ENCODE peak calls at places on chromosome 1, in four cellular contexts. O is tibial nerve, B is uterus, F is H1. T is an unnamed sample.

GRCh38 chr1:6614019-6614952 is 755 bp downstream of the PHF13 start:
- DNase-seq in O (no peak), B (peak; percentile 69), F (peak; percentile 65), T (peak; percentile 86)

GRCh38 chr1:29584816-29585600 is 348.7 kb downstream of the PTPRU start:
- DNase-seq in O (no peak), B (no peak), F (no peak), T (no peak)

GRCh38 chr1:15371610-15372539 is 37.8 kb upstream of the EFHD2 start:
- DNase-seq in O (no peak), B (no peak), F (no peak), T (no peak)

GRCh38 chr1:223244366-223245103 is 101.5 kb upstream of the TLR5 start:
- DNase-seq in O (no peak), B (no peak), F (peak; percentile 24), T (no peak)

GRCh38 chr1:38113080-38113743 is 66.6 kb upstream of the POU3F1 start:
- DNase-seq in O (no peak), B (no peak), F (no peak), T (no peak)

GRCh38 chr1:99083338-99083737 is 78.7 kb upstream of the PLPPR5 start:
- DNase-seq in O (no peak), B (no peak), F (no peak), T (no peak)

GRCh38 chr1:179124866-179125265 is 43.0 kb downstream of the TOR3A start:
- DNase-seq in O (no peak), B (no peak), F (no peak), T (no peak)

GRCh38 chr1:29259802-29260441 is 23.6 kb downstream of the PTPRU start:
- DNase-seq in O (peak; percentile 36), B (peak; percentile 43), F (peak; percentile 89), T (no peak)

GRCh38 chr1:168095476-168095875 is 41.3 kb downstream of the GPR161 start:
- DNase-seq in O (no peak), B (no peak), F (no peak), T (no peak)

GRCh38 chr1:17538428-17539130 is 919 bp upstream of the ARHGEF10L start:
- DNase-seq in O (no peak), B (peak; percentile 56), F (peak; percentile 87), T (no peak)

GRCh38 chr1:67726224-67726623 is 41.2 kb downstream of the GADD45A start:
- DNase-seq in O (no peak), B (no peak), F (no peak), T (no peak)

GRCh38 chr1:193747579-193747978 is 561.2 kb upstream of the B3GALT2 start:
- DNase-seq in O (no peak), B (no peak), F (no peak), T (no peak)

GRCh38 chr1:905811-906531 is 17.8 kb upstream of the SAMD11 start:
- DNase-seq in O (no peak), B (peak; percentile 28), F (peak; percentile 44), T (peak; percentile 15)

GRCh38 chr1:154696460-154696859 is 88.5 kb upstream of the ADAR start:
- DNase-seq in O (no peak), B (no peak), F (no peak), T (no peak)

GRCh38 chr1:111719135-111719534 is 20.1 kb downstream of the INKA2 start:
- DNase-seq in O (no peak), B (no peak), F (no peak), T (no peak)

GRCh38 chr1:111717450-111717849 is 21.7 kb downstream of the INKA2 start:
- DNase-seq in O (no peak), B (no peak), F (no peak), T (no peak)

GRCh38 chr1:111720977-111721670 is 18.1 kb downstream of the INKA2 start:
- DNase-seq in O (no peak), B (no peak), F (peak; percentile 50), T (no peak)

GRCh38 chr1:111720274-111720976 is 18.8 kb downstream of the INKA2 start:
- DNase-seq in O (no peak), B (no peak), F (no peak), T (no peak)

DNA sequence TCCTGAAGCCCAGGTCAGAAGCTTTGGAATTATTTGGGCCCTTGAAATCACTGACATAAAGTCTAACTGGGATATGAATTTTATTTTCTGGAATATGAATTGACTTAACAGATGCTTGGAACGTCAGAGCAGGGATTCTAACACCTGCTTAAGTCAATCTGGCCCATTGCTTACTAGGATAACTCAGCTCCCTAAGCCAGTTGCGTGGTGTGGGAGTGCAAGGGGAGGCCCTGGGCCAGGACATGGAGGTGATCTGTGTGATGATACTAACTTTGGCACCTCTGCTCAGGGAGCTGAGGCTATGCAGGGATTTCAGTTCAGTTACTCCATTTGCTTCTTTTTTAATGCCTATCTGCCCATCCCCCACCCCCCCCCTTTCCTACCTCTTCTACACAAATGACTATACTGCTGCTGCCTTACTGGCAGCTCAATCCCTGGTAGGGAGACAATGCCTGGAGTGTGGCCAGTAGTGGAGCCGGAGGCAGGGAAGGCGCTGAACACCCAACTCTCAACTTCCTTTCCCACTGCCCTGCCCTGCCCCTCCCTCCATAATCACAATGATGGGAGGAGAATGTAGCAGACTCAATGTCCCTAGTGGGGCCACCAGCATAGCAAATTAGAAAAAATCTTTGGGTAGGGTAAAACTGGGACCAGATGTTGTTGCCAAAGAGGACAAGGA is 19.5 kb downstream of the INKA2 start:
- DNase-seq in O (no peak), B (peak; percentile 47), F (no peak), T (no peak)
- TF ChIP-seq POLR2A in O (no peak), B (no peak), F (no peak), T (no peak)

DNA sequence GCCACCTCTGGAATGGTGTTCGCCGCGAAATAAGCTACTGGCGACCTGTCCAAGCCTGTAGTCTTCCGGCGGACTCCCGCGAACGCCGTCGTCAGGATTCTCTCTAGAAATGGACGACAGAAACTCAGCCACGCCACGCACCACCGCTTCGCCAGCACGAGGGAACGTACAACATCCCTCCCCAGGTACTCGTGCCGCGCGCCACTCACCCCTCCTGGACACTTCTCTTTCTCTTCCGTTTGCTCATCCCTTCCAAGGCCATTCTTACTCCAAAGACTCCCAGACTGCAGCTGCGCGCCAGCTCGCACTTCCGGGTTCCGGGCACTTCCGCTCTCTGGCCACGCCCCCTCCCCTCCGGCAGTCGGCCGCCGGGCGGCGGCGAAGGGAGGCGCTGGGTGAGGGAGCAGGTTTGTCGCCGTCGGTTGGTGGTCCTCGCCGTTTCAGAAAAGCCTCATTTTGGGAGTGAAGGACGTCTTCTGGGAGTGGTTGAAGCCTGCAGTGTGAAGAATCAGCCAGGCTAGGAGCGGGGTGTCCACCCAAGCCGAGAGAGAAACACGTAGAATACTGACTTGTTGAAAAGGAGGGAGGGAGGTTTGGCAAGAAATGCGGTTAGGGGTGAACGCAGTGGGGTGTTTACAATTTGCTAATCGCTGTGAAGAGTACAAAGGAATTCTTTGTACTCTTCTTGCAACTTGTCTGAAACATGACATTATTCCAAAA is at the start of gene RBM34:
- DNase-seq in O (peak; percentile 89), B (peak; percentile 90), F (peak; percentile 96), T (peak; percentile 81)
- TF ChIP-seq POLR2A in O (peak; percentile 100), B (peak; percentile 99), F (peak; percentile 94), T (peak; percentile 96)

DNA sequence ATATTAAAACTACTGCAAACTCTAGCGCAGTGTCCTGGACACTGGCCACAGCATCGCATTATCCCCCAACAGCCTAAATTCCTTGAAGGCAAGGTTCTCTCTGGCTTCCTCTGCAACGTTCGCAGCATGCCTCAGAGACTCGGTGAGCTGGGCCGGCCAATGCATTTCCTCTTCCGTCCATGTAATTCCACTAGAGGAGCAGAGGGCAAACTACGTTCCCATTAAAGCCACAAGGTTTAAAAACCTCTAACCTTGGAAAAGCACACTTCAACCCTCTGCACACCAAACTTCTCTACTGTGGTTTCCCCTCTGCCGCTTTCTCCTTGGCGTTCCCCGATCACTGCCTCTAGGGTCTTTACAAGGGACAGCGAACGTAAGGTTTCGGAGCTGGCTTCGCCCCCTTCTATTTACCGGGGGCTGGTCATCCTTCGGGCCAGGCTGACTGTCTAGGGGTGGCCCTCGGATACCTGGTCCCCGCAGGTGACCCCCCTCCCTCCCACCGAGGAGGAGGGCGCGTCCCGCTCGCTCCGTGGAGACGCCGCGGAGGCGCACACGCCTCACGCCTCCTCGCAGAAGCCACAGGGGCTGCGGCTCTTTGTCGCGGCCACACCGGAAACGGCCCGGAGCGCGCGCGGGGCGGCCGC is 451 bp upstream of the SMYD2 start:
- DNase-seq in O (peak; percentile 27), B (peak; percentile 21), F (peak; percentile 67), T (no peak)
- TF ChIP-seq POLR2A in O (no peak), B (no peak), F (no peak), T (no peak)

GRCh38 chr1:213111502-213111901 is 60.5 kb downstream of the RPS6KC1 start:
- DNase-seq in O (no peak), B (no peak), F (no peak), T (no peak)

GRCh38 chr1:213107613-213108012 is 56.6 kb downstream of the RPS6KC1 start:
- DNase-seq in O (no peak), B (no peak), F (no peak), T (no peak)

GRCh38 chr1:213106298-213106697 is 55.3 kb downstream of the RPS6KC1 start:
- DNase-seq in O (no peak), B (no peak), F (no peak), T (no peak)

DNA sequence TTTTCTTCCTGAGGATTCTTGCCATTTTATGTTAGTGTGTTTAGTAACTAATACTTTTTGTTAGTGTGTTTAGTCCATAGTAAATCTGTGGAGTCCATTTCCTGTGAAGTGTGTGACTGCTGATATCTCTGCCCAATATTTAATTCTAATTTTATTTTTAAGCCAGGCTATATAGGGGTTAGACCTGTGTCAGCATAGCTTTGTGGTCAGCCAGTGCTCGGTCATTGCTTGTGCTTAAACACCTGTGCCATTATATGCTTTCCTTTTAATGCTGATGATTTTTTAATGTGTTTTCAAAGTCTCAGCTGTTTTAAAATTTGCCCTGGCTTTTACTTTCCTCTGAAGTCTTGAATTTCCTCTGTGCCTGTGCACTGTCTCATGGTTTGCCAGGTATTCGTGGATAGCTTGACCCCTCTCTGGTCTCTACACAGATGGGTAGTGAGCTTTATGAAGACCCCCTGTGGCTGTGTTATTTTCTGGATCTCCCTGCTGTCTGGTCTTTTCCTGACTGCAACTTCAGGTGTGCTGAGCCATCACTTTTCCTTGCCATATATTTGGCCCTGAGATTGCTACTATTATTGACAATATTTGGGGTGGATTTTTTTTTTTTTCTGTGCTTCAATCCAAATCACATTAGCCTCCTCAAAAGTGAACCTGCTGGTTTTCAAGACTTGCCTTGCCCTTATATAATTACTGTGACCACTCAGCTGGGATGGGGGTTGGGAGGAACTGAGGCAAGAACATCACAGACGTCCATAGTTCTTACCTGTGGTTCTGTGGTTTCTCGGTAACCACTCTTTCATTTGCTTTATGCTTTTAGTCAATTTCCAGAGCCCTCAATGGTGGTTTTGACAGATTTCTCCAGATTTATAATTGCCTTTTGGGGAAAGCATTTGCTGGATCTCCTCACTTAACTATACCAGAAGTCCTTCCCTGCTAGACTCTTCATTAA is 59.6 kb downstream of the RPS6KC1 start:
- DNase-seq in O (no peak), B (no peak), F (no peak), T (no peak)
- TF ChIP-seq POLR2A in O (no peak), B (no peak), F (no peak), T (no peak)

T was measured in GM12891.